ENCODE peak calls at places on chromosomes 11 and 22, in eight cellular contexts. One of them, this sample, is unnamed.

GRCh38 chr11:116601734-116602636 is 170.8 kb downstream of the BUD13 start:
- DNase-seq in astrocyte of the spinal cord: no peak
- DNase-seq in coronary artery: peak
- DNase-seq in colonic mucosa: no peak
- DNase-seq in IMR-90: peak
- DNase-seq in HFFc6: no peak
- DNase-seq in HepG2: no peak
- DNase-seq in fibroblast of pulmonary artery: peak
- DNase-seq in this sample: no peak

GRCh38 chr11:112050721-112051120 is 23.1 kb downstream of the PIH1D2 start:
- DNase-seq in astrocyte of the spinal cord: no peak
- DNase-seq in coronary artery: no peak
- DNase-seq in colonic mucosa: no peak
- DNase-seq in IMR-90: no peak
- DNase-seq in HFFc6: no peak
- DNase-seq in HepG2: no peak
- DNase-seq in fibroblast of pulmonary artery: no peak
- DNase-seq in this sample: no peak

GRCh38 chr11:57131080-57131790 is 50.5 kb upstream of the LRRC55 start:
- DNase-seq in astrocyte of the spinal cord: peak
- DNase-seq in coronary artery: no peak
- DNase-seq in colonic mucosa: peak
- DNase-seq in IMR-90: peak
- DNase-seq in HFFc6: peak
- DNase-seq in HepG2: peak
- DNase-seq in fibroblast of pulmonary artery: peak
- DNase-seq in this sample: no peak

GRCh38 chr22:42664976-42665831 is 16.0 kb upstream of the CYB5R3 start:
- DNase-seq in astrocyte of the spinal cord: no peak
- DNase-seq in coronary artery: no peak
- DNase-seq in colonic mucosa: no peak
- DNase-seq in IMR-90: no peak
- DNase-seq in HFFc6: no peak
- DNase-seq in HepG2: no peak
- DNase-seq in fibroblast of pulmonary artery: no peak
- DNase-seq in this sample: no peak

GRCh38 chr22:28855355-28856094 is 27.8 kb upstream of the ZNRF3 start:
- DNase-seq in astrocyte of the spinal cord: peak
- DNase-seq in coronary artery: no peak
- DNase-seq in colonic mucosa: peak
- DNase-seq in IMR-90: peak
- DNase-seq in HFFc6: peak
- DNase-seq in HepG2: peak
- DNase-seq in fibroblast of pulmonary artery: peak
- DNase-seq in this sample: peak

GRCh38 chr11:774873-775592 is 2.3 kb downstream of the GATD1 start:
- DNase-seq in astrocyte of the spinal cord: peak
- DNase-seq in coronary artery: no peak
- DNase-seq in colonic mucosa: no peak
- DNase-seq in IMR-90: peak
- DNase-seq in HFFc6: no peak
- DNase-seq in HepG2: no peak
- DNase-seq in fibroblast of pulmonary artery: peak
- DNase-seq in this sample: no peak

GRCh38 chr11:721913-722811 is 16.1 kb downstream of the EPS8L2 start:
- DNase-seq in astrocyte of the spinal cord: no peak
- DNase-seq in coronary artery: no peak
- DNase-seq in colonic mucosa: peak
- DNase-seq in IMR-90: no peak
- DNase-seq in HFFc6: no peak
- DNase-seq in HepG2: no peak
- DNase-seq in fibroblast of pulmonary artery: no peak
- DNase-seq in this sample: no peak

GRCh38 chr11:26331911-26332571 is at the start of gene ANO3:
- DNase-seq in astrocyte of the spinal cord: peak
- DNase-seq in coronary artery: no peak
- DNase-seq in colonic mucosa: peak
- DNase-seq in IMR-90: peak
- DNase-seq in HFFc6: peak
- DNase-seq in HepG2: peak
- DNase-seq in fibroblast of pulmonary artery: peak
- DNase-seq in this sample: peak

GRCh38 chr11:59207988-59208432 is 4.7 kb downstream of the MPEG1 start:
- DNase-seq in astrocyte of the spinal cord: peak
- DNase-seq in coronary artery: no peak
- DNase-seq in colonic mucosa: no peak
- DNase-seq in IMR-90: peak
- DNase-seq in HFFc6: peak
- DNase-seq in HepG2: peak
- DNase-seq in fibroblast of pulmonary artery: peak
- DNase-seq in this sample: peak

GRCh38 chr11:9633674-9634073 is 30.2 kb upstream of the SWAP70 start:
- DNase-seq in astrocyte of the spinal cord: no peak
- DNase-seq in coronary artery: no peak
- DNase-seq in colonic mucosa: no peak
- DNase-seq in IMR-90: no peak
- DNase-seq in HFFc6: no peak
- DNase-seq in HepG2: no peak
- DNase-seq in fibroblast of pulmonary artery: no peak
- DNase-seq in this sample: no peak

GRCh38 chr11:33207408-33207985 is 46.2 kb upstream of the CSTF3 start:
- DNase-seq in astrocyte of the spinal cord: peak
- DNase-seq in coronary artery: no peak
- DNase-seq in colonic mucosa: no peak
- DNase-seq in IMR-90: peak
- DNase-seq in HFFc6: no peak
- DNase-seq in HepG2: no peak
- DNase-seq in fibroblast of pulmonary artery: peak
- DNase-seq in this sample: no peak

GRCh38 chr11:6404341-6405038 is 14.2 kb downstream of the SMPD1 start:
- DNase-seq in astrocyte of the spinal cord: no peak
- DNase-seq in coronary artery: no peak
- DNase-seq in colonic mucosa: no peak
- DNase-seq in IMR-90: peak
- DNase-seq in HFFc6: peak
- DNase-seq in HepG2: no peak
- DNase-seq in fibroblast of pulmonary artery: no peak
- DNase-seq in this sample: no peak

GRCh38 chr11:125941606-125942275 is 4.1 kb upstream of the VSIG10L2 start:
- DNase-seq in astrocyte of the spinal cord: peak
- DNase-seq in coronary artery: peak
- DNase-seq in colonic mucosa: peak
- DNase-seq in IMR-90: peak
- DNase-seq in HFFc6: no peak
- DNase-seq in HepG2: peak
- DNase-seq in fibroblast of pulmonary artery: peak
- DNase-seq in this sample: no peak

GRCh38 chr11:19013181-19013857 is 47.2 kb downstream of the MRGPRX2 start:
- DNase-seq in astrocyte of the spinal cord: no peak
- DNase-seq in coronary artery: no peak
- DNase-seq in colonic mucosa: no peak
- DNase-seq in IMR-90: no peak
- DNase-seq in HFFc6: no peak
- DNase-seq in HepG2: no peak
- DNase-seq in fibroblast of pulmonary artery: no peak
- DNase-seq in this sample: no peak

GRCh38 chr11:134425816-134426536 is 13.9 kb upstream of the B3GAT1 start:
- DNase-seq in astrocyte of the spinal cord: no peak
- DNase-seq in coronary artery: no peak
- DNase-seq in colonic mucosa: no peak
- DNase-seq in IMR-90: no peak
- DNase-seq in HFFc6: no peak
- DNase-seq in HepG2: no peak
- DNase-seq in fibroblast of pulmonary artery: no peak
- DNase-seq in this sample: no peak

GRCh38 chr11:89495951-89496350 is 4.8 kb upstream of the NOX4 start:
- DNase-seq in astrocyte of the spinal cord: peak
- DNase-seq in coronary artery: no peak
- DNase-seq in colonic mucosa: no peak
- DNase-seq in IMR-90: peak
- DNase-seq in HFFc6: peak
- DNase-seq in HepG2: no peak
- DNase-seq in fibroblast of pulmonary artery: peak
- DNase-seq in this sample: peak

GRCh38 chr11:102933627-102934026 is 21.9 kb downstream of the MMP13 start:
- DNase-seq in astrocyte of the spinal cord: no peak
- DNase-seq in coronary artery: no peak
- DNase-seq in colonic mucosa: no peak
- DNase-seq in IMR-90: no peak
- DNase-seq in HFFc6: no peak
- DNase-seq in HepG2: no peak
- DNase-seq in fibroblast of pulmonary artery: no peak
- DNase-seq in this sample: no peak

GRCh38 chr11:88474655-88475054 is 137.1 kb upstream of the CTSC start:
- DNase-seq in astrocyte of the spinal cord: no peak
- DNase-seq in coronary artery: no peak
- DNase-seq in colonic mucosa: no peak
- DNase-seq in IMR-90: no peak
- DNase-seq in HFFc6: no peak
- DNase-seq in HepG2: no peak
- DNase-seq in fibroblast of pulmonary artery: no peak
- DNase-seq in this sample: no peak

GRCh38 chr11:107197932-107198331 is 179.7 kb upstream of the GUCY1A2 start:
- DNase-seq in astrocyte of the spinal cord: no peak
- DNase-seq in coronary artery: no peak
- DNase-seq in colonic mucosa: no peak
- DNase-seq in IMR-90: no peak
- DNase-seq in HFFc6: no peak
- DNase-seq in HepG2: peak
- DNase-seq in fibroblast of pulmonary artery: no peak
- DNase-seq in this sample: no peak

GRCh38 chr11:61021661-61022212 is 50.3 kb downstream of the CD6 start:
- DNase-seq in astrocyte of the spinal cord: no peak
- DNase-seq in coronary artery: no peak
- DNase-seq in colonic mucosa: peak
- DNase-seq in IMR-90: no peak
- DNase-seq in HFFc6: no peak
- DNase-seq in HepG2: no peak
- DNase-seq in fibroblast of pulmonary artery: no peak
- DNase-seq in this sample: no peak

GRCh38 chr22:26377170-26377825 is 51.8 kb upstream of the ASPHD2 start:
- DNase-seq in astrocyte of the spinal cord: no peak
- DNase-seq in coronary artery: no peak
- DNase-seq in colonic mucosa: no peak
- DNase-seq in IMR-90: no peak
- DNase-seq in HFFc6: no peak
- DNase-seq in HepG2: no peak
- DNase-seq in fibroblast of pulmonary artery: peak
- DNase-seq in this sample: no peak
- TF ChIP-seq CTCF in astrocyte of the spinal cord: no peak
- TF ChIP-seq CTCF in coronary artery: no peak
- TF ChIP-seq CTCF in colonic mucosa: no peak
- TF ChIP-seq CTCF in IMR-90: no peak
- TF ChIP-seq CTCF in HFFc6: no peak
- TF ChIP-seq CTCF in HepG2: peak
- TF ChIP-seq CTCF in fibroblast of pulmonary artery: peak
- TF ChIP-seq CTCF in this sample: peak

GRCh38 chr11:86785576-86785975 is 14.8 kb upstream of the PRSS23 start:
- DNase-seq in astrocyte of the spinal cord: peak
- DNase-seq in coronary artery: no peak
- DNase-seq in colonic mucosa: no peak
- DNase-seq in IMR-90: no peak
- DNase-seq in HFFc6: peak
- DNase-seq in HepG2: no peak
- DNase-seq in fibroblast of pulmonary artery: no peak
- DNase-seq in this sample: peak

GRCh38 chr11:86787018-86787417 is 13.3 kb upstream of the PRSS23 start:
- DNase-seq in astrocyte of the spinal cord: no peak
- DNase-seq in coronary artery: no peak
- DNase-seq in colonic mucosa: peak
- DNase-seq in IMR-90: no peak
- DNase-seq in HFFc6: no peak
- DNase-seq in HepG2: no peak
- DNase-seq in fibroblast of pulmonary artery: no peak
- DNase-seq in this sample: no peak

GRCh38 chr11:86781546-86781945 is 18.8 kb upstream of the PRSS23 start:
- DNase-seq in astrocyte of the spinal cord: no peak
- DNase-seq in coronary artery: no peak
- DNase-seq in colonic mucosa: no peak
- DNase-seq in IMR-90: no peak
- DNase-seq in HFFc6: no peak
- DNase-seq in HepG2: no peak
- DNase-seq in fibroblast of pulmonary artery: no peak
- DNase-seq in this sample: no peak

GRCh38 chr11:86784247-86784681 is 16.1 kb upstream of the PRSS23 start:
- DNase-seq in astrocyte of the spinal cord: peak
- DNase-seq in coronary artery: no peak
- DNase-seq in colonic mucosa: no peak
- DNase-seq in IMR-90: peak
- DNase-seq in HFFc6: peak
- DNase-seq in HepG2: no peak
- DNase-seq in fibroblast of pulmonary artery: peak
- DNase-seq in this sample: peak

GRCh38 chr11:86782781-86783180 is 17.6 kb upstream of the PRSS23 start:
- DNase-seq in astrocyte of the spinal cord: no peak
- DNase-seq in coronary artery: no peak
- DNase-seq in colonic mucosa: no peak
- DNase-seq in IMR-90: no peak
- DNase-seq in HFFc6: no peak
- DNase-seq in HepG2: no peak
- DNase-seq in fibroblast of pulmonary artery: no peak
- DNase-seq in this sample: no peak
- TF ChIP-seq CTCF in astrocyte of the spinal cord: no peak
- TF ChIP-seq CTCF in coronary artery: no peak
- TF ChIP-seq CTCF in colonic mucosa: no peak
- TF ChIP-seq CTCF in IMR-90: no peak
- TF ChIP-seq CTCF in HFFc6: no peak
- TF ChIP-seq CTCF in HepG2: no peak
- TF ChIP-seq CTCF in fibroblast of pulmonary artery: no peak
- TF ChIP-seq CTCF in this sample: no peak

GRCh38 chr11:67345949-67346819 is 7.2 kb downstream of the POLD4 start:
- DNase-seq in astrocyte of the spinal cord: peak
- DNase-seq in coronary artery: no peak
- DNase-seq in colonic mucosa: peak
- DNase-seq in IMR-90: peak
- DNase-seq in HFFc6: peak
- DNase-seq in HepG2: peak
- DNase-seq in fibroblast of pulmonary artery: peak
- DNase-seq in this sample: peak
- TF ChIP-seq CTCF in astrocyte of the spinal cord: peak
- TF ChIP-seq CTCF in coronary artery: peak
- TF ChIP-seq CTCF in colonic mucosa: peak
- TF ChIP-seq CTCF in IMR-90: peak
- TF ChIP-seq CTCF in HFFc6: peak
- TF ChIP-seq CTCF in HepG2: peak
- TF ChIP-seq CTCF in fibroblast of pulmonary artery: peak
- TF ChIP-seq CTCF in this sample: peak

GRCh38 chr22:24191381-24191841 is 10.1 kb downstream of the SUSD2 start:
- DNase-seq in astrocyte of the spinal cord: no peak
- DNase-seq in coronary artery: no peak
- DNase-seq in colonic mucosa: no peak
- DNase-seq in IMR-90: no peak
- DNase-seq in HFFc6: no peak
- DNase-seq in HepG2: no peak
- DNase-seq in fibroblast of pulmonary artery: no peak
- DNase-seq in this sample: no peak
- TF ChIP-seq CTCF in astrocyte of the spinal cord: peak
- TF ChIP-seq CTCF in coronary artery: no peak
- TF ChIP-seq CTCF in colonic mucosa: no peak
- TF ChIP-seq CTCF in IMR-90: no peak
- TF ChIP-seq CTCF in HFFc6: peak
- TF ChIP-seq CTCF in HepG2: no peak
- TF ChIP-seq CTCF in fibroblast of pulmonary artery: no peak
- TF ChIP-seq CTCF in this sample: no peak

This sample was measured in AG09309.